ENCODE peak calls at places on chromosomes 16 and 17, in four cellular contexts. Q, W, Y and I are unnamed samples. For H3K27me3, the result is how much of the 10 kb centered on the place peaks cover.

GRCh38 chr17:27384261-27384701 is 72.0 kb upstream of the KSR1 start:
- DNase-seq in W (no peak), Y (no peak), Q (no peak), I (no peak)

GRCh38 chr16:84841787-84842300 is 22.1 kb downstream of the CRISPLD2 start:
- DNase-seq in Q (no peak), Y (no peak), W (peak), I (no peak)

GRCh38 chr17:83181991-83182619 is 102.7 kb downstream of the METRNL start:
- DNase-seq in Y (no peak), Q (no peak), W (no peak), I (no peak)

GRCh38 chr16:47036201-47036600 is 62.7 kb upstream of the DNAJA2 start:
- DNase-seq in Q (no peak), W (no peak), Y (no peak), I (no peak)

GRCh38 chr17:19762515-19762961 is 14.4 kb upstream of the ALDH3A1 start:
- DNase-seq in W (peak), Q (no peak), Y (peak), I (no peak)

GRCh38 chr16:57783883-57784282 is 18.4 kb downstream of the KIFC3 start:
- DNase-seq in W (no peak), Q (no peak), Y (no peak), I (no peak)

GRCh38 chr17:77107506-77108433 is 33.0 kb upstream of the SEC14L1 start:
- DNase-seq in Q (peak), Y (no peak), W (no peak), I (peak)

GRCh38 chr17:59839646-59840328 is 53.0 kb downstream of the TUBD1 start:
- DNase-seq in Q (no peak), W (no peak), Y (no peak), I (no peak)

GRCh38 chr17:47987240-47987835 is 16.4 kb downstream of the CDK5RAP3 start:
- DNase-seq in Y (no peak), W (peak), Q (no peak), I (no peak)

GRCh38 chr16:87951550-87952538 is 610 bp downstream of the BANP start:
- DNase-seq in Y (peak), Q (no peak), W (peak), I (no peak)

GRCh38 chr17:17401271-17401781 is 75.5 kb upstream of the MED9 start:
- DNase-seq in Y (peak), W (no peak), Q (no peak), I (peak)

GRCh38 chr17:77211681-77212080 is 70.9 kb downstream of the SEC14L1 start:
- DNase-seq in Q (no peak), Y (no peak), W (no peak), I (no peak)

GRCh38 chr17:17913695-17914332 is 58.4 kb downstream of the TOM1L2 start:
- DNase-seq in Q (no peak), Y (peak), W (peak), I (peak)

GRCh38 chr17:80874866-80875445 is 116.7 kb upstream of the CHMP6 start:
- DNase-seq in W (no peak), Y (no peak), Q (no peak), I (no peak)
- TF ChIP-seq NFIC in W (no peak), Y (no peak), Q (no peak), I (no peak)

DNA sequence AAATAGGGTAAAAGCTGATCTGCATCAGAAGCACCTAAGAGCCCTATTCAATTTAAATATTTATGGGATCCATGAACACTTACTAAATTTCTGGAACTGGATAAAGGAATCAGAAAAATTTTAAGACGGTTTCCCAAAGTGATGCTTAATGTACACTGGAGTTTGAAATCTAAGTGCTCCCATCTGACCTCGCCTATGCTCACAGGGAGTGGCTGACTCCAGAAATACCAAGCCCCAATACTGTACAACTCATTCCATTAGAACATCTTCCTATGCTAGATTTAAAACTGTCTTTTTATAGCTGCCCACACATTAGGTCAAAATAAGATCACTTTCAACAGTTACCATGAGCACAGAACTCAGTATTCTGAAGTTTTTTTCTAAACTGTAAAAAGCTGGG is 1214.6 kb downstream of the CDH11 start:
- DNase-seq in Q (no peak), W (no peak), Y (no peak), I (no peak)
- H3K27me3 ChIP-seq in Q (under half), W (under half), Y (under half), I (under half)

DNA sequence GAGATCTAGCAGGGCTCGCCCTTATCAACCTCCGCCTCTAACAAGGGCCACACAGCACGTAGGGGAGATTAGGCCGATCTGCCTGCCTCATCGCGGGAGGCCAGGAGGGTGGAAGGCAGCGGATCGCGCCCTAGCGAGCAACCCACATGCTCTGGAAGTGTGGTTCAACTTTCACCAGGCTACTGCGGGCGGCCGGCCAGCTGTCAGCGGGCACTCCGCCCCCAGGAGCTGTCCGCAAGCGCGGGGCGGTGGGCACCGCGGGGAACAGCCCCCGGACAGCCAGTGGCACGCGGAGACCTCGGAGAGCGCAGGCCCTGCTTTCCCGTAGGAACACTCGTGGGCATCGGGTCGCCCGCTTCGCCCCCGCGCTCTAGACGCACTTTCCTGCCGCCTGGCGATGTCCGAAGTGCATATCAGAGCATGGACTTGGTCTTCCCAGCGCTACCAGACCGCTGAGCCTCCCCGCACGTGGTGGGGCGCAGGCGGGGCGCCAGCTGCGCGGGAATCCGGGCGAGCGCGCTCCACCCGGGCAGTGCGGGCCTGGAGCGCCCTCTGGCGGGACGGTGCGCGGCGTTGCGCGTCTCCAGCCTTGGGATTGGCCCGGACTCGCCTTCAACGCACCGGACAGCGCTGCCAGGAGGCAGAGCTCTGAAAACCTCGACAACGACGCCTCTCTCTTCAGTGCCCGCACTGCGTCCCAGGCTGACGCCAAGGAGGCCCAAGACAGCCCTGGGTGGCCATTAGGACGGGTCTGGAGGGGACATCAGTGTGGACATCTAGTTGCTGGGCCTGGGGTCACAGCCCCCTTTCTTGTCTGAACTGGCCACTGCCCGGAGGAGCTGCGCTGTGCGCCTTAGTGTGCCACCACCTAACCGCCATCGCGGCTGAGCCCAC is 3.6 kb upstream of the ZNHIT3 start:
- DNase-seq in W (peak), Q (peak), Y (peak), I (peak)
- TF ChIP-seq NFIC in W (no peak), Q (no peak), Y (no peak), I (peak)

GRCh38 chr16:56334761-56335160 is 90.6 kb downstream of the AMFR start:
- DNase-seq in W (no peak), Q (no peak), Y (no peak), I (no peak)
- H3K27me3 ChIP-seq in W (under half), Q (under half), Y (half or more), I (half or more)

GRCh38 chr17:29589524-29590260 is at the start of gene GIT1:
- DNase-seq in Q (no peak), W (peak), Y (peak), I (peak)
- TF ChIP-seq NFIC in Q (no peak), W (no peak), Y (no peak), I (no peak)

GRCh38 chr17:64225410-64225809 is 37.6 kb downstream of the TEX2 start:
- DNase-seq in Q (no peak), W (no peak), Y (no peak), I (no peak)
- H3K27me3 ChIP-seq in Q (under half), W (under half), Y (under half), I (under half)